ENCODE peak calls at places on chromosome 17, in nine cellular contexts. One of them, this sample, is unnamed.

GRCh38 chr17:46139365-46140210 is 53.6 kb downstream of the KANSL1 start:
- DNase-seq in GM12892: no peak
- DNase-seq in AG09309: no peak
- DNase-seq in GM04503: no peak
- DNase-seq in heart right ventricle: no peak
- DNase-seq in SW480: no peak
- DNase-seq in Caco-2: no peak
- DNase-seq in NCI-H1092 treated with DMSO at 0.1 percent for 48 hours: no peak
- DNase-seq in SK-MEL-5: no peak
- DNase-seq in this sample: no peak

GRCh38 chr17:60065136-60065535 is 13.6 kb downstream of the HEATR6 start:
- DNase-seq in AG09309: no peak
- DNase-seq in SK-MEL-5: no peak
- DNase-seq in GM12892: no peak
- DNase-seq in heart right ventricle: no peak
- DNase-seq in GM04503: no peak
- DNase-seq in Caco-2: no peak
- DNase-seq in NCI-H1092 treated with DMSO at 0.1 percent for 48 hours: no peak
- DNase-seq in SW480: no peak
- DNase-seq in this sample: no peak

GRCh38 chr17:63492940-63493339 is 16.1 kb downstream of the ACE start:
- DNase-seq in NCI-H1092 treated with DMSO at 0.1 percent for 48 hours: no peak
- DNase-seq in GM04503: no peak
- DNase-seq in GM12892: no peak
- DNase-seq in SW480: no peak
- DNase-seq in heart right ventricle: no peak
- DNase-seq in AG09309: no peak
- DNase-seq in Caco-2: no peak
- DNase-seq in SK-MEL-5: no peak
- DNase-seq in this sample: no peak

GRCh38 chr17:79799538-79800324 is 2.9 kb upstream of the CBX8 start:
- DNase-seq in SK-MEL-5: no peak
- DNase-seq in NCI-H1092 treated with DMSO at 0.1 percent for 48 hours: no peak
- DNase-seq in GM12892: no peak
- DNase-seq in heart right ventricle: no peak
- DNase-seq in Caco-2: no peak
- DNase-seq in AG09309: no peak
- DNase-seq in GM04503: no peak
- DNase-seq in SW480: no peak
- DNase-seq in this sample: no peak

GRCh38 chr17:80068301-80069160 is 32.1 kb downstream of the CCDC40 start:
- DNase-seq in Caco-2: peak
- DNase-seq in GM12892: no peak
- DNase-seq in SW480: peak
- DNase-seq in GM04503: no peak
- DNase-seq in heart right ventricle: peak
- DNase-seq in AG09309: no peak
- DNase-seq in NCI-H1092 treated with DMSO at 0.1 percent for 48 hours: no peak
- DNase-seq in SK-MEL-5: peak
- DNase-seq in this sample: peak

GRCh38 chr17:57444632-57445031 is 188.3 kb downstream of the MSI2 start:
- DNase-seq in heart right ventricle: no peak
- DNase-seq in GM04503: no peak
- DNase-seq in Caco-2: no peak
- DNase-seq in SW480: no peak
- DNase-seq in SK-MEL-5: no peak
- DNase-seq in AG09309: no peak
- DNase-seq in NCI-H1092 treated with DMSO at 0.1 percent for 48 hours: no peak
- DNase-seq in GM12892: no peak
- DNase-seq in this sample: no peak

GRCh38 chr17:33469911-33470310 is 176.8 kb upstream of the ASIC2 start:
- DNase-seq in GM12892: no peak
- DNase-seq in Caco-2: no peak
- DNase-seq in SW480: peak
- DNase-seq in GM04503: peak
- DNase-seq in heart right ventricle: peak
- DNase-seq in SK-MEL-5: no peak
- DNase-seq in AG09309: no peak
- DNase-seq in NCI-H1092 treated with DMSO at 0.1 percent for 48 hours: no peak
- DNase-seq in this sample: peak

GRCh38 chr17:21318439-21318838 is 33.9 kb downstream of the MAP2K3 start:
- DNase-seq in GM12892: no peak
- DNase-seq in Caco-2: no peak
- DNase-seq in GM04503: no peak
- DNase-seq in SK-MEL-5: no peak
- DNase-seq in heart right ventricle: no peak
- DNase-seq in AG09309: no peak
- DNase-seq in SW480: no peak
- DNase-seq in NCI-H1092 treated with DMSO at 0.1 percent for 48 hours: no peak
- DNase-seq in this sample: no peak

GRCh38 chr17:29840884-29841283 is 89.1 kb downstream of the SSH2 start:
- DNase-seq in GM12892: no peak
- DNase-seq in AG09309: no peak
- DNase-seq in Caco-2: no peak
- DNase-seq in SW480: no peak
- DNase-seq in SK-MEL-5: no peak
- DNase-seq in NCI-H1092 treated with DMSO at 0.1 percent for 48 hours: no peak
- DNase-seq in heart right ventricle: no peak
- DNase-seq in GM04503: no peak
- DNase-seq in this sample: no peak

GRCh38 chr17:28173071-28173561 is 130.6 kb downstream of the NLK start:
- DNase-seq in SW480: no peak
- DNase-seq in GM04503: no peak
- DNase-seq in AG09309: no peak
- DNase-seq in SK-MEL-5: no peak
- DNase-seq in heart right ventricle: no peak
- DNase-seq in NCI-H1092 treated with DMSO at 0.1 percent for 48 hours: no peak
- DNase-seq in GM12892: no peak
- DNase-seq in Caco-2: peak
- DNase-seq in this sample: no peak

GRCh38 chr17:31052187-31052889 is 42.4 kb upstream of the NF1 start:
- DNase-seq in SK-MEL-5: peak
- DNase-seq in AG09309: peak
- DNase-seq in GM12892: no peak
- DNase-seq in NCI-H1092 treated with DMSO at 0.1 percent for 48 hours: no peak
- DNase-seq in GM04503: peak
- DNase-seq in Caco-2: no peak
- DNase-seq in heart right ventricle: peak
- DNase-seq in SW480: peak
- DNase-seq in this sample: peak

GRCh38 chr17:50428831-50429424 is 2.9 kb downstream of the ACSF2 start:
- DNase-seq in SW480: no peak
- DNase-seq in GM04503: no peak
- DNase-seq in GM12892: no peak
- DNase-seq in AG09309: no peak
- DNase-seq in heart right ventricle: no peak
- DNase-seq in Caco-2: peak
- DNase-seq in NCI-H1092 treated with DMSO at 0.1 percent for 48 hours: no peak
- DNase-seq in SK-MEL-5: no peak
- DNase-seq in this sample: peak

GRCh38 chr17:67995568-67996191 is 589 bp downstream of the C17orf58 start:
- DNase-seq in GM12892: peak
- DNase-seq in NCI-H1092 treated with DMSO at 0.1 percent for 48 hours: no peak
- DNase-seq in SK-MEL-5: no peak
- DNase-seq in heart right ventricle: peak
- DNase-seq in Caco-2: peak
- DNase-seq in AG09309: no peak
- DNase-seq in GM04503: no peak
- DNase-seq in SW480: peak
- DNase-seq in this sample: no peak

GRCh38 chr17:1997587-1998425 is 27.3 kb downstream of the RTN4RL1 start:
- DNase-seq in heart right ventricle: no peak
- DNase-seq in SW480: no peak
- DNase-seq in GM04503: no peak
- DNase-seq in AG09309: no peak
- DNase-seq in Caco-2: peak
- DNase-seq in NCI-H1092 treated with DMSO at 0.1 percent for 48 hours: peak
- DNase-seq in GM12892: no peak
- DNase-seq in SK-MEL-5: no peak
- DNase-seq in this sample: peak

GRCh38 chr17:74354123-74354522 is 7.5 kb downstream of the BTBD17 start:
- DNase-seq in AG09309: no peak
- DNase-seq in SK-MEL-5: peak
- DNase-seq in heart right ventricle: no peak
- DNase-seq in GM04503: no peak
- DNase-seq in GM12892: peak
- DNase-seq in SW480: no peak
- DNase-seq in NCI-H1092 treated with DMSO at 0.1 percent for 48 hours: no peak
- DNase-seq in Caco-2: no peak
- DNase-seq in this sample: peak

GRCh38 chr17:58757162-58757613 is 1.5 kb downstream of the PPM1E start:
- DNase-seq in SW480: no peak
- DNase-seq in heart right ventricle: no peak
- DNase-seq in GM04503: no peak
- DNase-seq in SK-MEL-5: no peak
- DNase-seq in NCI-H1092 treated with DMSO at 0.1 percent for 48 hours: no peak
- DNase-seq in GM12892: no peak
- DNase-seq in AG09309: no peak
- DNase-seq in Caco-2: no peak
- DNase-seq in this sample: no peak

GRCh38 chr17:36599546-36600250 is 1.7 kb upstream of the MRM1 start:
- DNase-seq in AG09309: no peak
- DNase-seq in SK-MEL-5: no peak
- DNase-seq in GM12892: no peak
- DNase-seq in GM04503: no peak
- DNase-seq in SW480: no peak
- DNase-seq in heart right ventricle: no peak
- DNase-seq in NCI-H1092 treated with DMSO at 0.1 percent for 48 hours: no peak
- DNase-seq in Caco-2: no peak
- DNase-seq in this sample: no peak

GRCh38 chr17:76382305-76382802 is 2.1 kb upstream of the SPHK1 start:
- DNase-seq in SK-MEL-5: no peak
- DNase-seq in GM04503: no peak
- DNase-seq in NCI-H1092 treated with DMSO at 0.1 percent for 48 hours: no peak
- DNase-seq in heart right ventricle: no peak
- DNase-seq in Caco-2: no peak
- DNase-seq in GM12892: no peak
- DNase-seq in SW480: no peak
- DNase-seq in AG09309: no peak
- DNase-seq in this sample: no peak

GRCh38 chr17:46154151-46154816 is 38.9 kb downstream of the KANSL1 start:
- DNase-seq in GM12892: no peak
- DNase-seq in SW480: no peak
- DNase-seq in Caco-2: no peak
- DNase-seq in NCI-H1092 treated with DMSO at 0.1 percent for 48 hours: no peak
- DNase-seq in GM04503: no peak
- DNase-seq in SK-MEL-5: no peak
- DNase-seq in heart right ventricle: no peak
- DNase-seq in AG09309: no peak
- DNase-seq in this sample: no peak

GRCh38 chr17:8955021-8955420 is 10.5 kb downstream of the PIK3R5 start:
- DNase-seq in GM04503: no peak
- DNase-seq in Caco-2: no peak
- DNase-seq in AG09309: no peak
- DNase-seq in GM12892: no peak
- DNase-seq in NCI-H1092 treated with DMSO at 0.1 percent for 48 hours: no peak
- DNase-seq in heart right ventricle: no peak
- DNase-seq in SW480: no peak
- DNase-seq in SK-MEL-5: no peak
- DNase-seq in this sample: no peak

GRCh38 chr17:73936908-73937627 is 266.4 kb upstream of the RPL38 start:
- DNase-seq in Caco-2: no peak
- DNase-seq in GM04503: no peak
- DNase-seq in GM12892: no peak
- DNase-seq in AG09309: no peak
- DNase-seq in NCI-H1092 treated with DMSO at 0.1 percent for 48 hours: no peak
- DNase-seq in SW480: no peak
- DNase-seq in heart right ventricle: no peak
- DNase-seq in SK-MEL-5: no peak
- DNase-seq in this sample: no peak

GRCh38 chr17:62681939-62682381 is 54.5 kb downstream of the MRC2 start:
- DNase-seq in GM12892: no peak
- DNase-seq in heart right ventricle: no peak
- DNase-seq in AG09309: no peak
- DNase-seq in Caco-2: no peak
- DNase-seq in SW480: no peak
- DNase-seq in NCI-H1092 treated with DMSO at 0.1 percent for 48 hours: no peak
- DNase-seq in SK-MEL-5: no peak
- DNase-seq in GM04503: no peak
- DNase-seq in this sample: no peak

GRCh38 chr17:51647873-51648272 is 387.5 kb downstream of the UTP18 start:
- DNase-seq in SK-MEL-5: no peak
- DNase-seq in GM04503: no peak
- DNase-seq in GM12892: no peak
- DNase-seq in Caco-2: no peak
- DNase-seq in AG09309: no peak
- DNase-seq in NCI-H1092 treated with DMSO at 0.1 percent for 48 hours: no peak
- DNase-seq in heart right ventricle: no peak
- DNase-seq in SW480: no peak
- DNase-seq in this sample: no peak

GRCh38 chr17:76276461-76277299 is 11.5 kb downstream of the UBALD2 start:
- DNase-seq in SK-MEL-5: no peak
- DNase-seq in heart right ventricle: no peak
- DNase-seq in GM12892: no peak
- DNase-seq in AG09309: peak
- DNase-seq in Caco-2: no peak
- DNase-seq in NCI-H1092 treated with DMSO at 0.1 percent for 48 hours: no peak
- DNase-seq in SW480: no peak
- DNase-seq in GM04503: no peak
- DNase-seq in this sample: peak

GRCh38 chr17:18070861-18071340 is 16.8 kb upstream of the DRG2 start:
- DNase-seq in GM12892: no peak
- DNase-seq in SK-MEL-5: peak
- DNase-seq in NCI-H1092 treated with DMSO at 0.1 percent for 48 hours: no peak
- DNase-seq in GM04503: no peak
- DNase-seq in Caco-2: no peak
- DNase-seq in SW480: peak
- DNase-seq in heart right ventricle: no peak
- DNase-seq in AG09309: no peak
- DNase-seq in this sample: no peak